ENCODE peak calls at places on chromosomes 2 and 18, in ten cellular contexts. K, O, W, L, G, S, M, Q, H and E are unnamed samples.

GRCh38 chr2:43112155-43112554 is 114.3 kb downstream of the ZFP36L2 start:
- DNase-seq in K (no peak), O (no peak), W (no peak), L (no peak), G (no peak), S (no peak), M (no peak), Q (no peak), H (no peak), E (no peak)

GRCh38 chr2:240687741-240688562 is 3.7 kb upstream of the AQP12A start:
- DNase-seq in K (no peak), O (no peak), W (no peak), L (no peak), G (no peak), S (no peak), M (no peak), Q (no peak), H (no peak), E (no peak)

GRCh38 chr2:113858764-113859163 is 31.1 kb upstream of the ACTR3 start:
- DNase-seq in K (no peak), O (peak), W (peak), L (no peak), G (peak), S (peak), M (no peak), Q (no peak), H (no peak), E (peak)

GRCh38 chr2:109125595-109126500 is 3.2 kb upstream of the SH3RF3 start:
- DNase-seq in K (peak), O (peak), W (peak), L (no peak), G (no peak), S (peak), M (no peak), Q (no peak), H (no peak), E (peak)

GRCh38 chr2:229268626-229269025 is 2.5 kb downstream of the PID1 start:
- DNase-seq in K (no peak), O (no peak), W (no peak), L (no peak), G (no peak), S (peak), M (no peak), Q (no peak), H (no peak), E (no peak)

GRCh38 chr18:48924621-48925601 is 25.9 kb downstream of the SMAD7 start:
- DNase-seq in K (no peak), O (no peak), W (peak), L (peak), G (no peak), S (no peak), M (no peak), Q (no peak), H (no peak), E (no peak)

GRCh38 chr18:13530879-13531387 is 195.4 kb downstream of the FAM210A start:
- DNase-seq in K (no peak), O (peak), W (peak), L (peak), G (peak), S (peak), M (peak), Q (peak), H (peak), E (peak)

GRCh38 chr2:35986871-35987270 is 368.7 kb upstream of the CRIM1 start:
- DNase-seq in K (no peak), O (no peak), W (no peak), L (no peak), G (no peak), S (no peak), M (no peak), Q (no peak), H (no peak), E (no peak)

GRCh38 chr2:38394041-38394440 is 17.0 kb upstream of the ATL2 start:
- DNase-seq in K (no peak), O (no peak), W (no peak), L (no peak), G (no peak), S (no peak), M (no peak), Q (no peak), H (no peak), E (no peak)

GRCh38 chr2:202758128-202758527 is 113.4 kb downstream of the ICA1L start:
- DNase-seq in K (no peak), O (no peak), W (no peak), L (no peak), G (no peak), S (no peak), M (no peak), Q (no peak), H (no peak), E (no peak)

GRCh38 chr2:46942143-46942526 is 26.5 kb upstream of the MCFD2 start:
- DNase-seq in K (no peak), O (peak), W (peak), L (peak), G (peak), S (no peak), M (no peak), Q (no peak), H (peak), E (peak)

GRCh38 chr2:207233731-207234130 is 68.0 kb upstream of the KLF7 start:
- DNase-seq in K (no peak), O (no peak), W (no peak), L (no peak), G (no peak), S (no peak), M (no peak), Q (no peak), H (no peak), E (no peak)

GRCh38 chr18:3209859-3210569 is 9.8 kb downstream of the MYOM1 start:
- DNase-seq in K (no peak), O (no peak), W (no peak), L (no peak), G (no peak), S (no peak), M (no peak), Q (no peak), H (no peak), E (no peak)

GRCh38 chr2:179265082-179265575 is 497 bp upstream of the SESTD1 start:
- DNase-seq in K (no peak), O (peak), W (no peak), L (no peak), G (peak), S (peak), M (no peak), Q (no peak), H (no peak), E (peak)

GRCh38 chr2:96157649-96158553 is 12.7 kb upstream of the DUSP2 start:
- DNase-seq in K (no peak), O (no peak), W (peak), L (no peak), G (no peak), S (no peak), M (no peak), Q (no peak), H (peak), E (no peak)

GRCh38 chr18:54671291-54671881 is 80.3 kb downstream of the DYNAP start:
- DNase-seq in K (no peak), O (peak), W (no peak), L (peak), G (no peak), S (peak), M (no peak), Q (no peak), H (no peak), E (peak)

GRCh38 chr18:24600076-24600654 is 139.7 kb downstream of the HRH4 start:
- DNase-seq in K (no peak), O (peak), W (no peak), L (peak), G (peak), S (peak), M (no peak), Q (no peak), H (no peak), E (peak)

GRCh38 chr2:168565112-168565511 is 109.0 kb downstream of the CERS6 start:
- DNase-seq in K (peak), O (peak), W (peak), L (no peak), G (no peak), S (no peak), M (no peak), Q (no peak), H (no peak), E (peak)

GRCh38 chr18:68817584-68817983 is 19.7 kb downstream of the CCDC102B start:
- DNase-seq in K (no peak), O (peak), W (no peak), L (no peak), G (no peak), S (peak), M (no peak), Q (no peak), H (no peak), E (peak)

GRCh38 chr2:170842785-170843184 is 26.1 kb downstream of the GAD1 start:
- DNase-seq in K (peak), O (peak), W (no peak), L (no peak), G (no peak), S (peak), M (no peak), Q (no peak), H (no peak), E (peak)

DNA sequence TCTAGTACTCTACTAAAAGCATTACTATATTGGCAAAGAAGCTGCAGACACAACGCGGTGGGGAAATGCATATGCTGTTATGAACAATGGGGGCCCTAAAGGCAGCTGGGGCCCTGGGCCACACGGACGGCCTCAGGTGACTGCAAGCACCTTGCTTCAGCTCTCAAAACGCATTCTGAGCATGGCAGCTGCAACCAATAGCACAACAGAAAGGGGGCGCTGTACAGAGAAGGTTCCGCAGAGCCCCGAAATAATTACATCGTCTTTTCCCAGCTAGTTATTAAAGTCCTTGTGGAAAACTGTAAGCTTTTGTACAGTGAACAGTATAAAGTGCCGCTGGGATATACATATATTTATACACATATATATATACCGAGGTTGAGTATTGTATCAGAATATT is 45.3 kb upstream of the PXDN start:
- DNase-seq in K (no peak), O (no peak), W (no peak), L (no peak), G (no peak), S (no peak), M (no peak), Q (no peak), H (no peak), E (no peak)
- TF ChIP-seq CTCF in K (no peak), O (no peak), W (no peak), L (peak), G (no peak), S (no peak), M (no peak), Q (no peak), H (no peak), E (peak)

DNA sequence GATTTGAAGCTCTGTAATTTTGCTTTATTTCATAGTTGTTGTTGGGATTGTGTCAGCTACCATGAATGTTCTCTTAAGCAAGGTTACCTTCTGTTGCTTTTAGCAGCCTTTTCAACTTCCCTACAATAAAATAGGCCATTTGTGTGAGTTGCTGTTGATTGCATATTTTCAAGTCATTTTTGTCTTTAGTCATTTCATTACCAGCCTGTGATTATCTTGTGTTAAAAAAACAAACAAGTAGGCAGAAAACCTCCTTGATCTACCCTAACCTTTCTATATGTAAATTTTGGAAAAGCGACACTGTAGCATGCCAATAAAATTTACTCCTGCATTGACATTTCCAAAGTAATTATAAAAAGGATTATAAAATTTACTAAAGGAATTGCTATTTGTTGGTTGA is 19.3 kb downstream of the GREB1L start:
- DNase-seq in K (no peak), O (no peak), W (no peak), L (no peak), G (no peak), S (no peak), M (no peak), Q (no peak), H (no peak), E (no peak)
- H3K4me3 ChIP-seq in K (no peak), O (no peak), W (no peak), L (peak), G (no peak), S (no peak), M (no peak), Q (no peak), H (no peak), E (no peak)

GRCh38 chr2:227499971-227500630 is 28.1 kb downstream of the AGFG1 start:
- DNase-seq in K (no peak), O (no peak), W (no peak), L (no peak), G (no peak), S (no peak), M (no peak), Q (no peak), H (no peak), E (no peak)
- TF ChIP-seq CTCF in K (peak), O (no peak), W (peak), L (no peak), G (no peak), S (no peak), M (no peak), Q (no peak), H (no peak), E (no peak)

GRCh38 chr2:219509780-219510511 is 4.3 kb upstream of the ASIC4 start:
- DNase-seq in K (no peak), O (peak), W (peak), L (peak), G (peak), S (peak), M (peak), Q (no peak), H (peak), E (peak)

GRCh38 chr2:219512524-219513216 is 1.6 kb upstream of the ASIC4 start:
- DNase-seq in K (no peak), O (no peak), W (no peak), L (peak), G (no peak), S (no peak), M (no peak), Q (no peak), H (no peak), E (no peak)

GRCh38 chr2:219508933-219509779 is 5.1 kb upstream of the ASIC4 start:
- DNase-seq in K (no peak), O (peak), W (no peak), L (no peak), G (no peak), S (no peak), M (no peak), Q (no peak), H (no peak), E (no peak)

GRCh38 chr2:219511547-219512325 is 2.5 kb upstream of the ASIC4 start:
- DNase-seq in K (no peak), O (peak), W (no peak), L (peak), G (no peak), S (no peak), M (no peak), Q (no peak), H (no peak), E (no peak)

GRCh38 chr2:219510512-219511135 is 3.7 kb upstream of the ASIC4 start:
- DNase-seq in K (no peak), O (no peak), W (no peak), L (peak), G (no peak), S (no peak), M (no peak), Q (no peak), H (no peak), E (no peak)
- H3K4me3 ChIP-seq in K (no peak), O (no peak), W (no peak), L (peak), G (no peak), S (no peak), M (peak), Q (no peak), H (no peak), E (peak)

GRCh38 chr2:105344704-105345345 is 7.5 kb downstream of the C2orf49 start:
- DNase-seq in K (no peak), O (peak), W (no peak), L (peak), G (no peak), S (peak), M (no peak), Q (no peak), H (no peak), E (peak)
- TF ChIP-seq CTCF in K (no peak), O (peak), W (peak), L (peak), G (peak), S (peak), M (peak), Q (peak), H (peak), E (peak)